ENCODE peak calls at places on chromosomes 5 and 9, in five cellular contexts. O is stomach, H is lung, Q is lower lobe of right lung, T is left ventricle myocardium inferior. M is an unnamed sample.

GRCh38 chr9:122378236-122378635 is 7.4 kb downstream of the PTGS1 start:
- DNase-seq in O (no peak), H (no peak), T (no peak), Q (no peak), M (no peak)

GRCh38 chr9:130128782-130129424 is 43.3 kb upstream of the NCS1 start:
- DNase-seq in H (peak; percentile 48), T (peak; percentile 42), Q (peak; percentile 75), O (no peak), M (peak; percentile 61)

GRCh38 chr9:68530618-68531017 is 10.1 kb downstream of the TMEM252 start:
- DNase-seq in T (peak; percentile 81), H (peak; percentile 74), O (peak; percentile 61), Q (peak; percentile 82), M (no peak)

GRCh38 chr5:2047341-2047927 is 164.7 kb upstream of the IRX4 start:
- DNase-seq in Q (no peak), O (no peak), H (no peak), T (no peak), M (no peak)

GRCh38 chr5:56172225-56172624 is 60.9 kb downstream of the ANKRD55 start:
- DNase-seq in T (no peak), Q (no peak), O (no peak), H (no peak), M (no peak)

GRCh38 chr5:149921597-149921996 is 23.0 kb downstream of the PDE6A start:
- DNase-seq in O (no peak), T (no peak), H (no peak), Q (no peak), M (no peak)

GRCh38 chr9:126934441-126934840 is 19.9 kb downstream of the RALGPS1 start:
- DNase-seq in O (no peak), H (no peak), T (no peak), Q (no peak), M (no peak)

GRCh38 chr9:125141251-125141650 is 2.1 kb downstream of the SCAI start:
- DNase-seq in H (no peak), O (no peak), T (no peak), Q (no peak), M (no peak)

GRCh38 chr9:92242115-92242778 is 51.2 kb downstream of the IARS1 start:
- DNase-seq in H (no peak), O (no peak), Q (no peak), T (no peak), M (peak; percentile 48)

GRCh38 chr9:88534456-88535225 is at the start of gene NXNL2:
- DNase-seq in Q (peak; percentile 85), H (peak; percentile 85), O (peak; percentile 77), T (peak; percentile 69), M (peak; percentile 86)

GRCh38 chr5:88863523-88863922 is 19.5 kb downstream of the MEF2C start:
- DNase-seq in T (no peak), Q (no peak), H (no peak), O (no peak), M (no peak)

GRCh38 chr5:78611161-78611605 is 37.4 kb downstream of the LHFPL2 start:
- DNase-seq in T (no peak), H (no peak), O (no peak), Q (no peak), M (peak; percentile 46)

GRCh38 chr5:9654886-9655285 is 24.7 kb upstream of the TAS2R1 start:
- DNase-seq in T (no peak), O (no peak), Q (no peak), H (no peak), M (no peak)

GRCh38 chr5:28397502-28397941 is 1359.1 kb upstream of the CDH9 start:
- DNase-seq in T (no peak), O (no peak), H (no peak), Q (no peak), M (no peak)

GRCh38 chr9:101569736-101570501 is 24.9 kb downstream of the PPP3R2 start:
- DNase-seq in T (no peak), Q (no peak), O (no peak), H (no peak), M (no peak)

GRCh38 chr9:93020151-93020550 is 38.4 kb upstream of the SUSD3 start:
- DNase-seq in Q (no peak), T (no peak), O (no peak), H (no peak), M (no peak)

GRCh38 chr9:133700861-133701320 is 37.3 kb downstream of the SARDH start:
- DNase-seq in H (no peak), T (no peak), Q (peak; percentile 28), O (no peak), M (no peak)

GRCh38 chr9:108606408-108606807 is 249.4 kb downstream of the ACTL7B start:
- DNase-seq in H (no peak), O (no peak), T (no peak), Q (no peak), M (no peak)

GRCh38 chr9:127968717-127969383 is 11.9 kb downstream of the EEIG1 start:
- DNase-seq in O (peak; percentile 84), Q (no peak), H (no peak), T (peak; percentile 80), M (peak; percentile 87)

GRCh38 chr9:127965953-127966352 is 14.8 kb downstream of the EEIG1 start:
- DNase-seq in T (no peak), H (no peak), Q (no peak), O (no peak), M (no peak)

GRCh38 chr9:127967151-127967809 is 13.5 kb downstream of the EEIG1 start:
- DNase-seq in H (no peak), Q (no peak), O (no peak), T (peak; percentile 15), M (no peak)

GRCh38 chr9:127966416-127967150 is 14.2 kb downstream of the EEIG1 start:
- DNase-seq in Q (no peak), T (peak; percentile 7), H (no peak), O (peak; percentile 72), M (no peak)

GRCh38 chr9:127968046-127968445 is 12.7 kb downstream of the EEIG1 start:
- DNase-seq in T (peak; percentile 13), H (no peak), O (peak; percentile 62), Q (no peak), M (no peak)
- TF ChIP-seq CTCF in T (no peak), H (no peak), O (no peak), Q (no peak), M (no peak)

GRCh38 chr5:177358333-177358939 is 712 bp downstream of the RGS14 start:
- DNase-seq in Q (no peak), O (no peak), T (no peak), H (no peak), M (no peak)
- H3K4me1 ChIP-seq in Q (peaks cover 47% of the 10 kb centered on the region), O (peaks cover 49% of the 10 kb centered on the region), T (peaks cover 35% of the 10 kb centered on the region), H (no peaks in the 10 kb centered on the region), M (peaks cover 2% of the 10 kb centered on the region)

GRCh38 chr5:54159153-54159836 is 151.1 kb downstream of the ARL15 start:
- DNase-seq in Q (no peak), H (no peak), T (no peak), O (no peak), M (no peak)
- TF ChIP-seq CTCF in Q (no peak), H (no peak), T (no peak), O (no peak), M (no peak)

GRCh38 chr9:82604947-82605656 is 457.8 kb downstream of the RASEF start:
- DNase-seq in H (no peak), O (peak; percentile 30), T (no peak), Q (no peak), M (peak; percentile 39)

GRCh38 chr9:82606761-82607382 is 456.1 kb downstream of the RASEF start:
- DNase-seq in O (peak; percentile 39), Q (no peak), T (no peak), H (peak; percentile 53), M (peak; percentile 58)

GRCh38 chr9:82605657-82606031 is 457.3 kb downstream of the RASEF start:
- DNase-seq in H (no peak), O (no peak), T (no peak), Q (no peak), M (no peak)

GRCh38 chr9:82601272-82601835 is 461.6 kb downstream of the RASEF start:
- DNase-seq in O (no peak), Q (no peak), T (no peak), H (no peak), M (no peak)

GRCh38 chr9:82606071-82606470 is 456.9 kb downstream of the RASEF start:
- DNase-seq in T (no peak), H (no peak), Q (no peak), O (no peak), M (no peak)
- H3K4me1 ChIP-seq in T (peaks cover 23% of the 10 kb centered on the region), H (peaks cover 2% of the 10 kb centered on the region), Q (peaks cover 15% of the 10 kb centered on the region), O (peaks cover under 1% of the 10 kb centered on the region), M (no peaks in the 10 kb centered on the region)

GRCh38 chr9:123550012-123550411 is 194.0 kb downstream of the CRB2 start:
- DNase-seq in Q (no peak), T (no peak), H (no peak), O (no peak), M (no peak)
- TF ChIP-seq CTCF in Q (no peak), T (no peak), H (no peak), O (no peak), M (no peak)

GRCh38 chr5:141704782-141705297 is 22.8 kb upstream of the ARAP3 start:
- DNase-seq in H (no peak), T (no peak), Q (no peak), O (no peak), M (no peak)
- H3K4me1 ChIP-seq in H (no peaks in the 10 kb centered on the region), T (peaks cover 25% of the 10 kb centered on the region), Q (peaks cover 18% of the 10 kb centered on the region), O (peaks cover 22% of the 10 kb centered on the region), M (peaks cover 16% of the 10 kb centered on the region)

M was measured in testis.